ENCODE peak calls at places on chromosomes 2 and 18, in four cellular contexts. F, G, C and B are unnamed samples.

GRCh38 chr2:23720705-23721453 is 206.0 kb downstream of the ATAD2B start:
- DNase-seq in F (no peak), G (no peak), C (no peak), B (no peak)

GRCh38 chr2:164771897-164772296 is 69.7 kb downstream of the COBLL1 start:
- DNase-seq in F (no peak), G (no peak), C (peak), B (no peak)

GRCh38 chr2:149339324-149339723 is 8.9 kb downstream of the LYPD6 start:
- DNase-seq in F (no peak), G (no peak), C (no peak), B (no peak)

GRCh38 chr2:113211226-113212105 is 37.7 kb downstream of the PSD4 start:
- DNase-seq in F (no peak), G (peak), C (no peak), B (no peak)

GRCh38 chr2:36500072-36500471 is 97.9 kb downstream of the FEZ2 start:
- DNase-seq in F (no peak), G (no peak), C (no peak), B (no peak)

GRCh38 chr2:50529600-50530218 is 502.2 kb downstream of the NRXN1 start:
- DNase-seq in F (no peak), G (peak), C (peak), B (no peak)

GRCh38 chr2:47068966-47069627 is 86.0 kb downstream of the STPG4 start:
- DNase-seq in F (no peak), G (no peak), C (no peak), B (no peak)

GRCh38 chr2:176554107-176555048 is 285.1 kb downstream of the MTX2 start:
- DNase-seq in F (peak), G (peak), C (peak), B (no peak)

GRCh38 chr18:40293311-40293710 is 1661.7 kb upstream of the PIK3C3 start:
- DNase-seq in F (no peak), G (no peak), C (peak), B (no peak)

GRCh38 chr2:158912122-158912521 is 56.3 kb upstream of the TANC1 start:
- DNase-seq in F (no peak), G (no peak), C (no peak), B (no peak)

GRCh38 chr18:77737412-77737811 is 487.8 kb downstream of the GALR1 start:
- DNase-seq in F (no peak), G (no peak), C (no peak), B (no peak)

GRCh38 chr18:36519358-36519757 is 221.8 kb downstream of the FHOD3 start:
- DNase-seq in F (no peak), G (peak), C (no peak), B (no peak)

GRCh38 chr2:202376460-202377307 is 557 bp downstream of the BMPR2 start:
- DNase-seq in F (peak), G (peak), C (no peak), B (no peak)

GRCh38 chr2:72581560-72582181 is 244.2 kb downstream of the EXOC6B start:
- DNase-seq in F (no peak), G (no peak), C (no peak), B (no peak)

GRCh38 chr2:134431837-134432437 is 178.1 kb downstream of the MGAT5 start:
- DNase-seq in F (no peak), G (peak), C (no peak), B (no peak)

GRCh38 chr2:3651686-3652516 is 6.1 kb upstream of the ALLC start:
- DNase-seq in F (peak), G (peak), C (peak), B (peak)

GRCh38 chr2:199838399-199838798 is 12.6 kb downstream of the FTCDNL1 start:
- DNase-seq in F (no peak), G (no peak), C (no peak), B (no peak)

GRCh38 chr18:48548404-48548771 is 9.6 kb downstream of the CTIF start:
- DNase-seq in F (no peak), G (no peak), C (no peak), B (no peak)

GRCh38 chr2:10954416-10954815 is 42.7 kb downstream of the KCNF1 start:
- DNase-seq in F (no peak), G (no peak), C (no peak), B (no peak)

GRCh38 chr18:49016648-49017539 is 66.1 kb upstream of the SMAD7 start:
- DNase-seq in F (no peak), G (peak), C (no peak), B (no peak)

GRCh38 chr18:63198868-63199742 is 120.5 kb downstream of the BCL2 start:
- DNase-seq in F (no peak), G (no peak), C (no peak), B (no peak)

GRCh38 chr2:189144700-189145211 is 34.8 kb downstream of the COL5A2 start:
- DNase-seq in F (no peak), G (peak), C (no peak), B (no peak)